ENCODE peak calls at places on chromosome 1, in six cellular contexts. K is SK-N-MC; N is Calu3; G is stimulated activated naive CD8-positive, alpha-beta T cell treated with anti-CD3 and anti-CD28 coated beads, Interleukin-15, amount 100 ng/mL, for 72 hours; Z is NCI-H1092 treated with DMSO at 0.1 percent for 48 hours; L is NB4. Y is an unnamed sample.

GRCh38 chr1:3454811-3455618 is 550 bp downstream of the ARHGEF16 start:
- DNase-seq in Z (no peak), G (no peak), K (no peak), L (peak; percentile 74), N (peak; percentile 66), Y (peak; percentile 30)

GRCh38 chr1:209564904-209565303 is 18.6 kb upstream of the CAMK1G start:
- DNase-seq in G (no peak), Z (no peak), N (no peak), K (no peak), L (no peak), Y (no peak)

GRCh38 chr1:176801553-176802020 is 338.6 kb downstream of the PAPPA2 start:
- DNase-seq in N (no peak), K (no peak), Z (peak; percentile 29), L (no peak), G (no peak), Y (no peak)

GRCh38 chr1:84936116-84936810 is 43.3 kb upstream of the LPAR3 start:
- DNase-seq in G (peak; percentile 13), N (peak; percentile 25), L (peak; percentile 73), K (no peak), Z (peak; percentile 61), Y (peak; percentile 89)

GRCh38 chr1:5847013-5847654 is 145.1 kb downstream of the NPHP4 start:
- DNase-seq in K (no peak), N (no peak), Z (no peak), L (peak; percentile 55), G (no peak), Y (no peak)

GRCh38 chr1:58786184-58786926 is 2.5 kb upstream of the JUN start:
- DNase-seq in N (no peak), Z (no peak), L (no peak), G (no peak), K (no peak), Y (peak; percentile 25)

GRCh38 chr1:114282751-114283403 is 129.2 kb upstream of the SYT6 start:
- DNase-seq in K (peak; percentile 92), L (peak; percentile 88), N (peak; percentile 76), Z (peak; percentile 83), G (peak; percentile 82), Y (peak; percentile 93)

GRCh38 chr1:230306158-230306557 is 120.0 kb downstream of the PGBD5 start:
- DNase-seq in L (no peak), G (peak; percentile 66), N (no peak), Z (no peak), K (no peak), Y (no peak)

GRCh38 chr1:159612211-159612885 is 24.7 kb downstream of the APCS start:
- DNase-seq in Z (no peak), N (no peak), K (no peak), G (no peak), L (no peak), Y (no peak)

GRCh38 chr1:35287807-35288640 is 19.5 kb downstream of the ZMYM4 start:
- DNase-seq in K (no peak), Z (no peak), G (no peak), N (no peak), L (no peak), Y (no peak)

GRCh38 chr1:40652452-40652851 is 13.0 kb downstream of the RIMS3 start:
- DNase-seq in L (no peak), K (no peak), N (no peak), Z (no peak), G (no peak), Y (no peak)

GRCh38 chr1:183039985-183040447 is 16.8 kb downstream of the LAMC1 start:
- DNase-seq in L (peak; percentile 95), K (peak; percentile 51), G (no peak), Z (peak; percentile 49), N (no peak), Y (no peak)

GRCh38 chr1:87402192-87403046 is 73.7 kb downstream of the LMO4 start:
- DNase-seq in G (no peak), K (peak; percentile 92), Z (no peak), L (no peak), N (no peak), Y (no peak)